ENCODE peak calls at places on chromosome X, in four cellular contexts. One of them, this sample, is unnamed.

GRCh38 chrX:97860206-97860605 is 976.5 kb downstream of the RPA4 start:
- DNase-seq in esophagus squamous epithelium: no peak
- DNase-seq in right lobe of liver: no peak
- DNase-seq in spleen: no peak
- DNase-seq in this sample: no peak

GRCh38 chrX:48792219-48792618 is 5.8 kb downstream of the GATA1 start:
- DNase-seq in spleen: no peak
- DNase-seq in esophagus squamous epithelium: no peak
- DNase-seq in right lobe of liver: no peak
- DNase-seq in this sample: no peak

GRCh38 chrX:1334854-1335253 is 1.7 kb upstream of the IL3RA start:
- DNase-seq in esophagus squamous epithelium: no peak
- DNase-seq in right lobe of liver: no peak
- DNase-seq in spleen: no peak
- DNase-seq in this sample: no peak

GRCh38 chrX:25012433-25012735 is 3.4 kb downstream of the ARX start:
- DNase-seq in right lobe of liver: no peak
- DNase-seq in spleen: no peak
- DNase-seq in esophagus squamous epithelium: no peak
- DNase-seq in this sample: no peak

GRCh38 chrX:8879750-8880149 is 78.6 kb upstream of the FAM9A start:
- DNase-seq in esophagus squamous epithelium: no peak
- DNase-seq in spleen: no peak
- DNase-seq in right lobe of liver: no peak
- DNase-seq in this sample: no peak

GRCh38 chrX:107818900-107819521 is 6.7 kb upstream of the MID2 start:
- DNase-seq in esophagus squamous epithelium: no peak
- DNase-seq in right lobe of liver: no peak
- DNase-seq in spleen: no peak
- DNase-seq in this sample: no peak

GRCh38 chrX:74578137-74578536 is 36.3 kb downstream of the RLIM start:
- DNase-seq in spleen: no peak
- DNase-seq in esophagus squamous epithelium: no peak
- DNase-seq in right lobe of liver: no peak
- DNase-seq in this sample: no peak

GRCh38 chrX:118526149-118526548 is 30.5 kb downstream of the DOCK11 start:
- DNase-seq in spleen: no peak
- DNase-seq in right lobe of liver: no peak
- DNase-seq in esophagus squamous epithelium: no peak
- DNase-seq in this sample: no peak

GRCh38 chrX:21004835-21005234 is 369.4 kb upstream of the CNKSR2 start:
- DNase-seq in esophagus squamous epithelium: no peak
- DNase-seq in right lobe of liver: no peak
- DNase-seq in spleen: no peak
- DNase-seq in this sample: no peak

GRCh38 chrX:131081772-131082755 is 23.9 kb downstream of the ARHGAP36 start:
- DNase-seq in esophagus squamous epithelium: no peak
- DNase-seq in right lobe of liver: no peak
- DNase-seq in spleen: peak; percentile 59
- DNase-seq in this sample: no peak

GRCh38 chrX:91434351-91435168 is at the start of gene PABPC5:
- DNase-seq in spleen: peak; percentile 81
- DNase-seq in right lobe of liver: peak; percentile 59
- DNase-seq in esophagus squamous epithelium: no peak
- DNase-seq in this sample: peak; percentile 56

GRCh38 chrX:106973433-106974149 is 26.4 kb downstream of the MORC4 start:
- DNase-seq in spleen: no peak
- DNase-seq in right lobe of liver: no peak
- DNase-seq in esophagus squamous epithelium: no peak
- DNase-seq in this sample: no peak

GRCh38 chrX:1558761-1559468 is 21.9 kb upstream of the P2RY8 start:
- DNase-seq in spleen: no peak
- DNase-seq in esophagus squamous epithelium: no peak
- DNase-seq in right lobe of liver: no peak
- DNase-seq in this sample: no peak

GRCh38 chrX:131058136-131058868 is at the start of gene ARHGAP36:
- DNase-seq in right lobe of liver: no peak
- DNase-seq in esophagus squamous epithelium: no peak
- DNase-seq in spleen: no peak
- DNase-seq in this sample: no peak

GRCh38 chrX:16665089-16665488 is 15.1 kb downstream of the S100G start:
- DNase-seq in esophagus squamous epithelium: no peak
- DNase-seq in right lobe of liver: no peak
- DNase-seq in spleen: no peak
- DNase-seq in this sample: no peak

GRCh38 chrX:10235851-10236250 is 79.1 kb downstream of the CLCN4 start:
- DNase-seq in esophagus squamous epithelium: no peak
- DNase-seq in right lobe of liver: no peak
- DNase-seq in spleen: no peak
- DNase-seq in this sample: no peak

GRCh38 chrX:64447207-64447606 is 52.0 kb upstream of the MTMR8 start:
- DNase-seq in right lobe of liver: no peak
- DNase-seq in spleen: no peak
- DNase-seq in esophagus squamous epithelium: no peak
- DNase-seq in this sample: no peak

GRCh38 chrX:116781926-116782325 is 319.1 kb upstream of the CT83 start:
- DNase-seq in right lobe of liver: no peak
- DNase-seq in esophagus squamous epithelium: no peak
- DNase-seq in spleen: no peak
- DNase-seq in this sample: no peak

GRCh38 chrX:12383196-12383595 is 244.9 kb downstream of the FRMPD4 start:
- DNase-seq in spleen: no peak
- DNase-seq in esophagus squamous epithelium: no peak
- DNase-seq in right lobe of liver: no peak
- DNase-seq in this sample: no peak

GRCh38 chrX:68681443-68681941 is 34.0 kb downstream of the STARD8 start:
- DNase-seq in esophagus squamous epithelium: no peak
- DNase-seq in right lobe of liver: no peak
- DNase-seq in spleen: no peak
- DNase-seq in this sample: no peak

GRCh38 chrX:51192104-51192503 is 140.5 kb upstream of the NUDT10 start:
- DNase-seq in esophagus squamous epithelium: no peak
- DNase-seq in right lobe of liver: no peak
- DNase-seq in spleen: no peak
- DNase-seq in this sample: no peak

GRCh38 chrX:104972737-104973136 is 247.8 kb downstream of the TEX13A start:
- DNase-seq in spleen: no peak
- DNase-seq in right lobe of liver: no peak
- DNase-seq in esophagus squamous epithelium: no peak
- DNase-seq in this sample: no peak

GRCh38 chrX:64975491-64975890 is 759 bp downstream of the ZC4H2 start:
- DNase-seq in esophagus squamous epithelium: no peak
- DNase-seq in spleen: peak; percentile 80
- DNase-seq in right lobe of liver: peak; percentile 66
- DNase-seq in this sample: no peak

GRCh38 chrX:85922821-85923220 is 124.5 kb downstream of the CHM start:
- DNase-seq in esophagus squamous epithelium: no peak
- DNase-seq in right lobe of liver: no peak
- DNase-seq in spleen: no peak
- DNase-seq in this sample: no peak

GRCh38 chrX:21374994-21375794 is 976 bp downstream of the CNKSR2 start:
- DNase-seq in right lobe of liver: no peak
- DNase-seq in spleen: peak; percentile 78
- DNase-seq in esophagus squamous epithelium: no peak
- DNase-seq in this sample: no peak

GRCh38 chrX:64350047-64350446 is 45.2 kb downstream of the MTMR8 start:
- DNase-seq in spleen: no peak
- DNase-seq in esophagus squamous epithelium: no peak
- DNase-seq in right lobe of liver: no peak
- DNase-seq in this sample: no peak

GRCh38 chrX:92260102-92260501 is 480.9 kb downstream of the PCDH11X start:
- DNase-seq in esophagus squamous epithelium: no peak
- DNase-seq in right lobe of liver: no peak
- DNase-seq in spleen: no peak
- DNase-seq in this sample: no peak

GRCh38 chrX:1488141-1488540 is 35.4 kb upstream of the ASMTL start:
- DNase-seq in right lobe of liver: no peak
- DNase-seq in spleen: peak; percentile 58
- DNase-seq in esophagus squamous epithelium: no peak
- DNase-seq in this sample: no peak

GRCh38 chrX:104113237-104113965 is 1.1 kb downstream of the ZCCHC18 start:
- DNase-seq in esophagus squamous epithelium: no peak
- DNase-seq in right lobe of liver: no peak
- DNase-seq in spleen: peak; percentile 81
- DNase-seq in this sample: peak; percentile 41

GRCh38 chrX:149199734-149200133 is 305.4 kb downstream of the IDS start:
- DNase-seq in right lobe of liver: no peak
- DNase-seq in spleen: no peak
- DNase-seq in esophagus squamous epithelium: no peak
- DNase-seq in this sample: no peak

DNA sequence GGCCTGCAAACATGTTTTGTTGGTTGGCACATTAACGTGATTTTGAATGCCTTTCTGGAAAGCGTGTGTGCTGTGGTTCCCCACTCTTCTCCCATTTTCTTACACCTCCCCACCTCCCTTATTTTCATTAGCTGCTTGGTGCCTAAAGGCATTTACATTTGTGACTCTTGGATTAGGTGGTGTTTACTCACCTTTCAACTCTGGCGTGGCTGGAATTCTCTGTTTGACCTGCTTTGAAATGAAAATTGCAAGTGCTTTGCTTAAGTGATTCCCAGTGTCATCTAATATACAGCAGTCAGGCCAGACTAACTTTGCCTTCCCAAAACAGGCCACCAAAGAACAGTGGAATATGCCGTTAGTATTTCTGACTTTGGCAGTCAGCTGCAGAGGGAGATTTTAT is 80.5 kb downstream of the NHSL2 start:
- DNase-seq in right lobe of liver: no peak
- DNase-seq in esophagus squamous epithelium: no peak
- DNase-seq in spleen: no peak
- DNase-seq in this sample: no peak
- H3K4me1 ChIP-seq in right lobe of liver: no peaks in the 10 kb centered on the region
- H3K4me1 ChIP-seq in esophagus squamous epithelium: no peaks in the 10 kb centered on the region
- H3K4me1 ChIP-seq in spleen: no peaks in the 10 kb centered on the region
- H3K4me1 ChIP-seq in this sample: no peaks in the 10 kb centered on the region

GRCh38 chrX:43718081-43718480 is 62.0 kb downstream of the MAOA start:
- DNase-seq in spleen: no peak
- DNase-seq in esophagus squamous epithelium: no peak
- DNase-seq in right lobe of liver: no peak
- DNase-seq in this sample: no peak
- H3K27ac ChIP-seq in spleen: no peak overlapping the region
- H3K27ac ChIP-seq in esophagus squamous epithelium: no peak overlapping the region
- H3K27ac ChIP-seq in right lobe of liver: no peak overlapping the region
- H3K27ac ChIP-seq in this sample: no peak overlapping the region

GRCh38 chrX:151973851-151974335 is 583 bp downstream of the GABRE start:
- DNase-seq in esophagus squamous epithelium: no peak
- DNase-seq in spleen: no peak
- DNase-seq in right lobe of liver: no peak
- DNase-seq in this sample: peak; percentile 39

GRCh38 chrX:151975736-151976275 is 1.3 kb upstream of the GABRE start:
- DNase-seq in right lobe of liver: no peak
- DNase-seq in spleen: no peak
- DNase-seq in esophagus squamous epithelium: no peak
- DNase-seq in this sample: no peak

GRCh38 chrX:151974336-151975227 is at the start of gene GABRE:
- DNase-seq in spleen: no peak
- DNase-seq in esophagus squamous epithelium: no peak
- DNase-seq in right lobe of liver: no peak
- DNase-seq in this sample: peak; percentile 38

GRCh38 chrX:151977009-151977408 is 2.5 kb upstream of the GABRE start:
- DNase-seq in spleen: no peak
- DNase-seq in esophagus squamous epithelium: no peak
- DNase-seq in right lobe of liver: no peak
- DNase-seq in this sample: no peak

DNA sequence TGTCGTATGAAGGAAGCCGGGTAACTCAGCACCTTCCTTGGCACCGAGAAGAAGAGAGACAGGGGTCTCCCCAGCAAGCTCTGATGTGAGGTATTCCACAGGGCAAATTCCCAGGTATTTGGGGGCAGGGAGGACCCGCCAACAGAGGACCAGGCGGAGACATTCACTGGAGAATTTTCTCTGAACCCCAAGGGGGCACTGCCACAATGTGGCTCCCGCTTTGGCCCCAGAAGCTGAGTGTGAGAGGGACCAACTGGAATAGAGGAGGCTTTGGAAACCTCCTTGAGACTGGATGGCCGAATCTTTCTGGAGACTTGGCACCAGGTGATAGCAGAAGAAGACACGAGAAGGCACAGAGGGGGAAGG is 735 bp upstream of the GABRE start:
- DNase-seq in spleen: no peak
- DNase-seq in right lobe of liver: no peak
- DNase-seq in esophagus squamous epithelium: no peak
- DNase-seq in this sample: no peak
- H3K4me3 ChIP-seq in spleen: no peak overlapping the region
- H3K4me3 ChIP-seq in right lobe of liver: no peak overlapping the region
- H3K4me3 ChIP-seq in esophagus squamous epithelium: peak overlapping the region; percentile 73
- H3K4me3 ChIP-seq in this sample: no peak overlapping the region

DNA sequence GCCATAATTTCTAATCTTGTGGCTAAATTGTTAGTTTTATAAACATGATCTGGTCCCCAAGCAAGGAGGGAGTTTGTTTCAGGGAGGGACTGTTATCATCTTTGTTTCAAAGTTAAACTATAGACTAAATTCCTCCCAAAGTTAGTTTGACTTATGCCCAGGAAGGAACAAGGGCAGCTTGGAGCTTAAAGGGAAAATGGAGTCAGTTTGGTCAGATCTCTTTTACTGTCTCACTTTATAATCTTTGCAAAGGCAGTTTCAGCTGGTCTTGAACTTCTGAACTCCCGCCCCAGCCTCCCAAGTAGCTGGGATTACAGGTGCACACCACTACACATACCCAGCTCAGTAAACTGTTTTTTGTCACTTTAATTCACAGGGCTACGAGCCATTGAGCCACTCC is 214.7 kb downstream of the ZNF674 start:
- DNase-seq in esophagus squamous epithelium: no peak
- DNase-seq in spleen: no peak
- DNase-seq in right lobe of liver: no peak
- DNase-seq in this sample: no peak
- H3K4me1 ChIP-seq in esophagus squamous epithelium: no peaks in the 10 kb centered on the region
- H3K4me1 ChIP-seq in spleen: no peaks in the 10 kb centered on the region
- H3K4me1 ChIP-seq in right lobe of liver: no peaks in the 10 kb centered on the region
- H3K4me1 ChIP-seq in this sample: no peaks in the 10 kb centered on the region

GRCh38 chrX:123590842-123591491 is 141.9 kb downstream of the THOC2 start:
- DNase-seq in spleen: no peak
- DNase-seq in esophagus squamous epithelium: no peak
- DNase-seq in right lobe of liver: no peak
- DNase-seq in this sample: no peak
- H3K27ac ChIP-seq in spleen: no peak overlapping the region
- H3K27ac ChIP-seq in esophagus squamous epithelium: no peak overlapping the region
- H3K27ac ChIP-seq in right lobe of liver: no peak overlapping the region
- H3K27ac ChIP-seq in this sample: no peak overlapping the region

DNA sequence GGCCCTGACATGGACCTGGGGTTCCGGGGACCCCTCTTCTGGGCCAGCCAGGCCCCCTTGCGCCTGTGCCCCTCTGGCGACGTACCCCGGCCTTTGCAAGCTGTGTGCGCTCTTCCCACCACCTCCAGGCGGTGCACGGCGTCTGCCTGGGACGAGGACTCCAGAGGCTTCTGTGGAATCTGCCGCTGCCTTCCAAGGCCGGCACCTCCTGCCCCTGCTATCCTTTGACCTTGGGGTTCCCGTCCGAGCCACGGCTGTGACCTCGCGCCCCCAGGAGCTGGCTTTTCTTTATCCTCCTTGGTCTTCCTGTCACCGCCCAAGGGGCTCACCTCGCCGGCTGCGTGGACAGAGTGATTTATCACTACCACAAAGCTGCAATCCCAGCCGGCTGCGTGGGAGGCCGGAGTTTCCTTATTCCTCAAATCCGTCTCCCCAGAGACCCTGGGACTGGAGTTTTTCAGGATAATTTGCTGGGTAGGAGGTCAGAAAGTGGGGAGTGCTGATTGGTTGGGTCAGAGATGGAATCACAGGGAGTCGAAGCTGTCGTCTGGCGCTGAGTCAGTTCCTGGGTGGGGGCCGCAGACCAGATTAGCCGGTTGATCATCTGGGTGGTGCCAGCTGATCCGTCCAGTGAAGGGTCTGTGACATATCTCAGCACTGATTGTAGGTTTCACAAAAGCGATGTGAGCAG is 19.9 kb upstream of the PLCXD1 start:
- DNase-seq in esophagus squamous epithelium: no peak
- DNase-seq in right lobe of liver: no peak
- DNase-seq in spleen: peak; percentile 74
- DNase-seq in this sample: no peak
- H3K4me3 ChIP-seq in esophagus squamous epithelium: no peak overlapping the region
- H3K4me3 ChIP-seq in right lobe of liver: no peak overlapping the region
- H3K4me3 ChIP-seq in spleen: no peak overlapping the region
- H3K4me3 ChIP-seq in this sample: no peak overlapping the region

This sample was measured in lung.